ENCODE peak calls at places on chromosomes 11 and 22, in five cellular contexts. D, I, K, Z and R are unnamed samples.

GRCh38 chr22:22246706-22247105 is 2.1 kb downstream of the VPREB1 start:
- DNase-seq in D (no peak), I (no peak), K (no peak), Z (no peak), R (no peak)

GRCh38 chr11:119209186-119209585 is 3.0 kb downstream of the CBL start:
- DNase-seq in D (no peak), I (no peak), K (no peak), Z (no peak), R (no peak)

GRCh38 chr11:20013346-20014066 is 146.8 kb downstream of the DBX1 start:
- DNase-seq in D (no peak), I (peak), K (no peak), Z (no peak), R (peak)

GRCh38 chr11:64089915-64090810 is 54.4 kb downstream of the FLRT1 start:
- DNase-seq in D (no peak), I (no peak), K (no peak), Z (no peak), R (no peak)

GRCh38 chr11:78453140-78453935 is 35.7 kb upstream of the GAB2 start:
- DNase-seq in D (peak), I (no peak), K (no peak), Z (no peak), R (no peak)

GRCh38 chr22:23888615-23889401 is 5.4 kb upstream of the MIF start:
- DNase-seq in D (peak), I (no peak), K (no peak), Z (peak), R (no peak)

GRCh38 chr11:65432686-65433582 is 10.3 kb downstream of the NEAT1 start:
- DNase-seq in D (no peak), I (no peak), K (no peak), Z (peak), R (no peak)

GRCh38 chr22:43566021-43566420 is 154.2 kb downstream of the MPPED1 start:
- DNase-seq in D (no peak), I (no peak), K (no peak), Z (peak), R (no peak)

GRCh38 chr11:30113326-30113873 is 96.6 kb upstream of the KCNA4 start:
- DNase-seq in D (no peak), I (no peak), K (no peak), Z (no peak), R (no peak)

GRCh38 chr11:45876401-45876800 is 9.1 kb upstream of the MAPK8IP1 start:
- DNase-seq in D (no peak), I (no peak), K (no peak), Z (no peak), R (no peak)

GRCh38 chr11:46050065-46050464 is 71.2 kb downstream of the PHF21A start:
- DNase-seq in D (peak), I (no peak), K (no peak), Z (peak), R (no peak)

GRCh38 chr11:42812408-42812807 is 499.4 kb upstream of the API5 start:
- DNase-seq in D (no peak), I (no peak), K (no peak), Z (no peak), R (no peak)

GRCh38 chr11:115564851-115565250 is 60.6 kb upstream of the CADM1 start:
- DNase-seq in D (no peak), I (no peak), K (no peak), Z (no peak), R (no peak)